ENCODE peak calls at places on chromosomes 16 and 17, in six cellular contexts. S is mesenchymal stem cell, X is hepatocyte, M is neuronal stem cell, T is mammary epithelial cell, U is OCI-LY7. W is an unnamed sample.

GRCh38 chr17:60744355-60744958 is 66.8 kb downstream of the BCAS3 start:
- DNase-seq in S (no peak), X (no peak), M (no peak), T (peak), U (no peak), W (no peak)

GRCh38 chr16:70735141-70735979 is 49.5 kb upstream of the MTSS2 start:
- DNase-seq in S (peak), X (no peak), M (no peak), T (no peak), U (no peak), W (peak)

GRCh38 chr17:19905514-19905913 is 37.8 kb upstream of the ULK2 start:
- DNase-seq in S (no peak), X (no peak), M (no peak), T (no peak), U (no peak), W (no peak)

GRCh38 chr16:47612711-47613110 is 151.6 kb downstream of the PHKB start:
- DNase-seq in S (peak), X (no peak), M (no peak), T (peak), U (no peak), W (no peak)

GRCh38 chr17:16938031-16938430 is 33.9 kb downstream of the TNFRSF13B start:
- DNase-seq in S (no peak), X (no peak), M (no peak), T (no peak), U (no peak), W (no peak)

GRCh38 chr17:76104140-76104895 is 731 bp upstream of the EXOC7 start:
- DNase-seq in S (no peak), X (no peak), M (no peak), T (no peak), U (no peak), W (no peak)

GRCh38 chr16:22189473-22190168 is 16.5 kb upstream of the EEF2K start:
- DNase-seq in S (peak), X (peak), M (no peak), T (peak), U (peak), W (peak)

GRCh38 chr16:782263-782662 is 5.9 kb downstream of the RPUSD1 start:
- DNase-seq in S (no peak), X (no peak), M (no peak), T (no peak), U (no peak), W (no peak)

GRCh38 chr16:70253291-70254094 is 1.8 kb upstream of the EXOSC6 start:
- DNase-seq in S (peak), X (peak), M (peak), T (no peak), U (peak), W (peak)

GRCh38 chr16:66299349-66299748 is 67.1 kb upstream of the CDH5 start:
- DNase-seq in S (no peak), X (no peak), M (no peak), T (no peak), U (no peak), W (no peak)

GRCh38 chr16:31474778-31475738 is 3.1 kb downstream of the TGFB1I1 start:
- DNase-seq in S (no peak), X (no peak), M (no peak), T (no peak), U (no peak), W (no peak)

GRCh38 chr16:31473300-31474052 is 1.5 kb downstream of the TGFB1I1 start:
- DNase-seq in S (no peak), X (no peak), M (no peak), T (no peak), U (no peak), W (no peak)

GRCh38 chr16:31475949-31476304 is 4.0 kb downstream of the TGFB1I1 start:
- DNase-seq in S (no peak), X (no peak), M (no peak), T (no peak), U (no peak), W (peak)

GRCh38 chr16:31472559-31473203 is 729 bp downstream of the TGFB1I1 start:
- DNase-seq in S (peak), X (peak), M (no peak), T (peak), U (no peak), W (peak)

GRCh38 chr16:31474173-31474714 is 2.3 kb downstream of the TGFB1I1 start:
- DNase-seq in S (peak), X (no peak), M (no peak), T (no peak), U (no peak), W (no peak)
- H2AFZ ChIP-seq in S (no peak), X (no peak), M (no peak), T (no peak), U (no peak), W (no peak)

GRCh38 chr17:28723159-28723835 is 2.7 kb downstream of the TLCD1 start:
- DNase-seq in S (no peak), X (no peak), M (no peak), T (no peak), U (no peak), W (no peak)
- H2AFZ ChIP-seq in S (no peak), X (no peak), M (no peak), T (no peak), U (no peak), W (no peak)

DNA sequence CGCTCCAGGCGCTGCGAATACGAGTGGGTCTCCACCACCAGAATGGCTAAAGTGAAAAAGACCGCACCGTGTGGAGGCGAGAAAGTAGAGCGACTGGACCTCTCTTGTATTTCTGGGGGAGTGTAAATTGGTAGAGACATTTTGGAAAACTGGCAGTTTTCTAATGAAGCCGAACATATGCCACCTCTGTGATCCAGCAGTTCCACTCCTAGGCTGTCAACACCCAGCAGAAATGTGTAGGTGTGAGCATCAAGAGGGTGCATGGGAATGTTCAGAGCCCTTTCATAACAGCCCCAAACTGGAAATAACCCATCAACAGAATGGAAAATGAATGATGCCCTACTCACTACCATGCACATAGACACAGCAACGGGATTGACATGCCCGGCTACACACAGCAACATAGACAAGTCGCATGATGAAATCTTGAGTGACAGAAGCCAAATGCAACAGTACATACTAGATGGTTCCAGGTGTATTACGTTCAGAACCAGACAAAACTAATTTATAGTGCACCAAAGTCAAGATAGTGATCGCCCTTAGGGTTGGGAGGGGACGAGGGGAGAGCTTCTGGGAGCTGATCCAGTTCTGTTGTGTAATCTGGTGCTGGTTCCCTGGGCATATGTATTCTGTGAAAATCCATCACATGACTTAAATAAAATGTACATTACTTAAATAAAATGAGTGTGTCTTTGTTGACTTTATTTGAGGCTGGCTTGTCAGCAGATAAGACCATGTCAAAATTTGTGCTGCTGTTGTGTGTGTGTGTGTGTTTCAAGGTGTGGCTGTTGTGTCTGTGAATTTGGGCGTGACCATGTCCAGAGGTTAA is 877 bp upstream of the BCL7C start:
- DNase-seq in S (peak), X (peak), M (no peak), T (no peak), U (no peak), W (no peak)
- H2AFZ ChIP-seq in S (peak), X (peak), M (peak), T (peak), U (peak), W (no peak)

GRCh38 chr17:57130708-57131461 is 45.8 kb downstream of the AKAP1 start:
- DNase-seq in S (peak), X (peak), M (peak), T (peak), U (peak), W (peak)
- H2AFZ ChIP-seq in S (no peak), X (peak), M (peak), T (peak), U (no peak), W (no peak)

GRCh38 chr16:76303637-76304314 is 26.6 kb downstream of the CNTNAP4 start:
- DNase-seq in S (no peak), X (no peak), M (no peak), T (no peak), U (no peak), W (no peak)
- H2AFZ ChIP-seq in S (peak), X (no peak), M (no peak), T (no peak), U (peak), W (no peak)

GRCh38 chr16:30697264-30698138 is 1.5 kb upstream of the SRCAP start:
- DNase-seq in S (no peak), X (no peak), M (no peak), T (no peak), U (peak), W (no peak)

GRCh38 chr16:30688701-30689100 is 10.3 kb upstream of the SRCAP start:
- DNase-seq in S (no peak), X (no peak), M (no peak), T (no peak), U (no peak), W (no peak)

GRCh38 chr16:30691907-30692306 is 7.1 kb upstream of the SRCAP start:
- DNase-seq in S (no peak), X (no peak), M (no peak), T (no peak), U (no peak), W (no peak)

GRCh38 chr16:30694926-30695678 is 3.9 kb upstream of the SRCAP start:
- DNase-seq in S (no peak), X (no peak), M (no peak), T (no peak), U (no peak), W (no peak)

GRCh38 chr16:30692381-30693074 is 6.4 kb upstream of the SRCAP start:
- DNase-seq in S (no peak), X (no peak), M (no peak), T (no peak), U (no peak), W (peak)
- H2AFZ ChIP-seq in S (no peak), X (no peak), M (no peak), T (no peak), U (no peak), W (no peak)

W was measured in H9.